ENCODE peak calls at places on chromosomes 5 and 9, in four cellular contexts. F is HEK293T, Q is HepG2, G is GM12878. W is an unnamed sample.

GRCh38 chr9:6498982-6499381 is 86.0 kb downstream of the UHRF2 start:
- DNase-seq in Q (no peak), F (no peak), G (no peak), W (no peak)

GRCh38 chr9:127130661-127131538 is 8.5 kb upstream of the ANGPTL2 start:
- DNase-seq in G (no peak), F (no peak), Q (peak; percentile 40), W (no peak)

GRCh38 chr5:144433893-144434292 is 263.2 kb downstream of the KCTD16 start:
- DNase-seq in G (no peak), Q (no peak), F (no peak), W (no peak)

GRCh38 chr9:35689601-35690446 is at the start of gene TPM2:
- DNase-seq in Q (no peak), F (no peak), G (no peak), W (no peak)

GRCh38 chr9:130817862-130818261 is 17.2 kb upstream of the ABL1 start:
- DNase-seq in F (no peak), G (no peak), Q (no peak), W (no peak)

GRCh38 chr5:145245354-145245753 is 589.8 kb downstream of the PRELID2 start:
- DNase-seq in Q (no peak), G (no peak), F (no peak), W (no peak)

GRCh38 chr5:65213921-65214525 is 267.7 kb downstream of the ADAMTS6 start:
- DNase-seq in F (peak; percentile 47), Q (peak; percentile 41), G (no peak), W (peak; percentile 35)

GRCh38 chr5:57676228-57677098 is 193.9 kb upstream of the ACTBL2 start:
- DNase-seq in F (no peak), Q (peak; percentile 55), G (no peak), W (no peak)

GRCh38 chr5:61991861-61992260 is 314.1 kb upstream of the KIF2A start:
- DNase-seq in F (no peak), Q (no peak), G (no peak), W (no peak)

GRCh38 chr5:113179156-113179555 is 202.6 kb downstream of the DCP2 start:
- DNase-seq in G (no peak), Q (no peak), F (no peak), W (no peak)

GRCh38 chr5:41925555-41925946 is 470 bp downstream of the FBXO4 start:
- DNase-seq in Q (peak; percentile 39), G (no peak), F (peak; percentile 21), W (peak; percentile 76)

GRCh38 chr9:87054999-87055686 is 107.8 kb upstream of the GAS1 start:
- DNase-seq in Q (no peak), F (no peak), G (no peak), W (no peak)

GRCh38 chr9:130041648-130042405 is 1.2 kb downstream of the FNBP1 start:
- DNase-seq in Q (no peak), F (peak; percentile 22), G (no peak), W (no peak)

GRCh38 chr5:112684121-112684520 is 53.6 kb upstream of the APC start:
- DNase-seq in Q (no peak), G (peak; percentile 31), F (no peak), W (no peak)

GRCh38 chr5:35436441-35437057 is 181.1 kb upstream of the SPEF2 start:
- DNase-seq in F (peak; percentile 25), Q (peak; percentile 47), G (no peak), W (peak; percentile 11)

GRCh38 chr5:150053231-150053626 is 33.1 kb downstream of the CSF1R start:
- DNase-seq in Q (no peak), G (no peak), F (no peak), W (peak; percentile 37)

GRCh38 chr9:684950-685340 is 156.6 kb upstream of the DMRT1 start:
- DNase-seq in G (no peak), Q (peak; percentile 59), F (no peak), W (no peak)
- TF ChIP-seq TARDBP in G (no peak), Q (no peak), F (no peak), W (no peak)

DNA sequence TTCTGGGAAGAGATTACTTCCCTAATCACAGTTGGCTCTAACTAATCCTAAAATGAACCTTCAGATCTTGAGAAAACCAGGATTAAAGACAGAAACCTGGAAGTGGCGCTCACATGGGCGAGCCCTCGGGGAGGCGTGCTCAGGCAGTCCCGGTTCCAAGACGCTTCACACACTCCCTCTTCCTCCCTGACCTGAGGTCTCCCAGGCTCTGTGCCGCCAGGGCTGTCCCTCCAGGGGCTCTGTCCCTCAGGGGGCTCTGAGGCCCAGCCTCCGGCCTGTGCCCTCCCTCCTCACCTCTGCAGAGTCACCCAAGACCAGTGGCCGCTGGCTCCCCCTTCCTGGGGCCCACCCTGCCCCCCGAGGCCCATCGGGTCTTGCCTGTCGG is 10.2 kb downstream of the SLC9A3 start:
- DNase-seq in F (no peak), G (no peak), Q (no peak), W (no peak)
- TF ChIP-seq TARDBP in F (no peak), G (no peak), Q (no peak), W (no peak)

GRCh38 chr5:178273041-178273440 is 40.4 kb upstream of the PHYKPL start:
- DNase-seq in Q (no peak), F (no peak), G (no peak), W (no peak)

GRCh38 chr5:178271726-178272479 is 39.3 kb upstream of the PHYKPL start:
- DNase-seq in G (no peak), F (no peak), Q (no peak), W (no peak)

GRCh38 chr5:178274826-178275537 is 42.4 kb upstream of the PHYKPL start:
- DNase-seq in G (no peak), Q (no peak), F (no peak), W (no peak)

GRCh38 chr5:178272591-178272990 is 40.0 kb upstream of the PHYKPL start:
- DNase-seq in G (no peak), Q (no peak), F (no peak), W (no peak)

DNA sequence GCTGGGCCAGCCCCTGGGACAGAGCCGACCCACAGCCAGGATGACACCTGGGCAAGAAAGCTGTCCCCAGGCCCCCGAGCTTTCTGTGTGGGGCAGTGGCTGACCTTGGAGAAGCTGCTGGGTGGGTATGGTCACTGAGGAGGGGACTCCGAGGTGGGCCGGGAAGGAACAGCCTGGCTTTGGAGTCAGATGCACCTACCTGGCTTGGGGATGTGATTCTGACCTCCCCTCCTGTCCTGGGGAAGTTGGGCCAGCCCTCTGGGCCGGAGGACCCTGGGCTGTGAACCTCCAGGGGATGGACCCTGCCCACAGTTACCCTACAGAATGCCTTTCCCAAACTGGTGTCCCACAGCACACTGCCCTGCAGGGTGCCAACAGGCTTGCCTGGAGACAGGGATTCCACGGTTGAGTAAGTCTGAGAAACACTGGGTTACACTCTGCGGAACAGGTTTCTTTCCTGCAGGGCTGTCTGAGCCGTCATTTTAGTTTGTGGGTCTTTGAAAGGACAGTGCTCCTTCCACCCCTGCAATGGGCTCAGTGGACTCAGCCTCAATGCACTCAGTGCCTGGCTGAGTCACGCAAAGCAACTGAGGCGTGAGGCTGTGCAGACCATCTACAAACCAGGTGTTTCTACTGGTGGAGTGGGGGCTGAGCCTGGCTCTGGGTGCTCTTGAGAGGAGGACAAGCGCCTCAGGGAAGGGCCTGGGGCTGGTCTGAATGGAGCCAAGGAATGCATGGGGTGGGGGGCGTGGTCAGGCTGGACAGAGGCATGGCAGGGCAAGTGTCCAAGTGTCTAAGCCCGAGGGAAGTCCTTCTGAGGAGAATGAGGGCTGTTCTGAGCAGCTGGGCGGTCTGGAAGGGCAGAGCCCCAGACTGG is 41.3 kb upstream of the PHYKPL start:
- DNase-seq in Q (no peak), F (no peak), G (no peak), W (no peak)
- TF ChIP-seq TARDBP in Q (no peak), F (no peak), G (no peak), W (no peak)

DNA sequence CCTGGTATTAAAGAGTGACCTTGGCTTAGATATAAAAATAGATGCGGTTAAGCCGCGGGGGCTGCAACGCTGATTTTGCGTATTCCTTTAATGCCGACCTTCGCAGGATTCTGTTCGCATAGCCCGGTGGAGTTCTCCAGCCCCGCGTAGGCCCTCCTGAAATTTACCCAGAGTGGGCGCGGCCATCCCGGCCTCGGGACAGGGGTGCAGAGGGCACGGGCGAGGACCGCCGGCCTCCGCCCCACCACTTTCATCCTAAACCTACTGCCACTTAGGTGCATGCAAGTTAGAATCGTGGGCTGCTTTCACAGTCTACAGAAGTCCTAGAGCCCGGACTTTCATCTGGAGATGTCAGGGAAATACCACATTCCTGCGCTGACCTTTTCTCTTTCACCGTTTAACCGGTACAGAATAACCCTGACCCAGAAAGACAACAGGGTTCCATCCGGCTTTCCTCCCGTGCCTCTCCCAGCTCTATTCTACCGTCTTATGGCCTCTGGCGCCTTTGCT is 521 bp upstream of the FAM169A start:
- DNase-seq in F (peak; percentile 16), Q (peak; percentile 89), G (no peak), W (no peak)
- TF ChIP-seq TARDBP in F (no peak), Q (peak; percentile 68), G (no peak), W (no peak)

GRCh38 chr9:135743546-135744332 is 41.8 kb downstream of the KCNT1 start:
- DNase-seq in F (no peak), G (no peak), Q (no peak), W (no peak)
- TF ChIP-seq TARDBP in F (no peak), G (no peak), Q (no peak), W (no peak)

GRCh38 chr5:177403826-177404640 is 3.6 kb upstream of the PFN3 start:
- DNase-seq in Q (no peak), G (no peak), F (peak; percentile 86), W (peak; percentile 95)

GRCh38 chr5:177404641-177405134 is 4.2 kb upstream of the PFN3 start:
- DNase-seq in G (no peak), F (no peak), Q (no peak), W (no peak)

GRCh38 chr5:177405805-177406204 is 3.6 kb downstream of the F12 start:
- DNase-seq in G (no peak), F (no peak), Q (no peak), W (no peak)

GRCh38 chr5:177403194-177403825 is 2.8 kb upstream of the PFN3 start:
- DNase-seq in F (peak; percentile 51), Q (no peak), G (no peak), W (peak; percentile 24)

DNA sequence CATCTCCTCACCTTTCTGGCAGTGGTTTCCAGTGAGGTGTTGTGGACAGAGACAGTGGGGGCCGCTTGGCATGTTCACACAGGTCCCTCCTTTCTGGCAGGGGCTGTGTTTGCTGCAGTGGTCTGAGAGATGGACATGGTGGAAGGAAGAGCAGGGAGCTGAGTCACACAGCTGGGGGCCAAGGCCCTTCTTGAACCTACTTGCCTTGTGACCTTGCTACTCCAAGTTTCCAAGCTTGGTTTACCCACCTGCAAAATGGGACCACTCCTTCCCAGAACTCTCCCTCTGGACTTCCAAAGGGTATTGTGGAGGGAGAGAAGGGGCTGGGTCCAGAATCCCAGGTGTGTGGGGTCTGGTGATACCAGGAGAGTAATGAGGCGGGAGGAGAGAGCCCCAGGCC is 4.1 kb downstream of the F12 start:
- DNase-seq in F (no peak), G (no peak), Q (no peak), W (no peak)
- TF ChIP-seq TARDBP in F (no peak), G (no peak), Q (no peak), W (no peak)

GRCh38 chr5:177270653-177271052 is 32.9 kb downstream of the RAB24 start:
- DNase-seq in F (no peak), Q (no peak), G (no peak), W (no peak)
- TF ChIP-seq TARDBP in F (no peak), Q (no peak), G (no peak), W (no peak)